ENCODE peak calls at places on chromosomes 4 and X, in seven cellular contexts. I is cardiac muscle cell; M is CD8-positive, alpha-beta memory T cell; Y is pancreas; P is CD4-positive, alpha-beta memory T cell; A is tibial artery; H is mesendoderm. L is an unnamed sample.

GRCh38 chr4:23036503-23036902 is 343.8 kb downstream of the GBA3 start:
- DNase-seq in I (no peak), M (no peak), Y (no peak), P (no peak), A (no peak), H (no peak), L (no peak)

GRCh38 chr4:117514779-117515178 is 429.4 kb upstream of the TRAM1L1 start:
- DNase-seq in I (no peak), M (no peak), Y (no peak), P (no peak), A (no peak), H (peak; percentile 59), L (no peak)

GRCh38 chr4:152417648-152418047 is 118.2 kb downstream of the FBXW7 start:
- DNase-seq in I (no peak), M (no peak), Y (no peak), P (no peak), A (no peak), H (peak; percentile 42), L (no peak)

GRCh38 chr4:172270421-172270820 is 457.2 kb downstream of the GALNTL6 start:
- DNase-seq in I (no peak), M (no peak), Y (no peak), P (no peak), A (no peak), H (no peak), L (no peak)

GRCh38 chrX:69025802-69026301 is 139.4 kb downstream of the PJA1 start:
- DNase-seq in I (peak; percentile 49), M (no peak), Y (no peak), P (no peak), A (no peak), H (no peak), L (no peak)

GRCh38 chr4:15836362-15836761 is 58.2 kb downstream of the CD38 start:
- DNase-seq in I (no peak), M (no peak), Y (no peak), P (no peak), A (no peak), H (peak; percentile 33), L (no peak)

GRCh38 chr4:128454281-128455075 is 166.9 kb upstream of the PGRMC2 start:
- DNase-seq in I (peak; percentile 96), M (peak; percentile 69), Y (peak; percentile 68), P (peak; percentile 45), A (peak; percentile 92), H (peak; percentile 95), L (peak; percentile 81)

GRCh38 chrX:63657821-63658220 is 127.2 kb downstream of the ARHGEF9 start:
- DNase-seq in I (peak; percentile 86), M (no peak), Y (no peak), P (no peak), A (peak; percentile 88), H (peak; percentile 42), L (peak; percentile 70)

GRCh38 chr4:7190668-7191545 is 1.4 kb upstream of the SORCS2 start:
- DNase-seq in I (no peak), M (no peak), Y (no peak), P (no peak), A (peak; percentile 55), H (no peak), L (no peak)

GRCh38 chr4:84877051-84877833 is 89.2 kb downstream of the WDFY3 start:
- DNase-seq in I (peak; percentile 29), M (no peak), Y (no peak), P (no peak), A (no peak), H (peak; percentile 53), L (no peak)

GRCh38 chr4:113355550-113356371 is 306.3 kb downstream of the ANK2 start:
- DNase-seq in I (peak; percentile 94), M (peak; percentile 78), Y (no peak), P (peak; percentile 60), A (no peak), H (peak; percentile 56), L (peak; percentile 48)

GRCh38 chrX:56233682-56234081 is 1.5 kb downstream of the KLF8 start:
- DNase-seq in I (peak; percentile 38), M (no peak), Y (peak; percentile 32), P (no peak), A (peak; percentile 88), H (peak; percentile 92), L (peak; percentile 75)

GRCh38 chr4:5033266-5033945 is 14.1 kb upstream of the CYTL1 start:
- DNase-seq in I (peak; percentile 41), M (no peak), Y (no peak), P (no peak), A (peak; percentile 74), H (no peak), L (peak; percentile 64)

GRCh38 chr4:102503301-102503746 is 2.2 kb downstream of the NFKB1 start:
- DNase-seq in I (no peak), M (no peak), Y (no peak), P (peak; percentile 31), A (no peak), H (no peak), L (no peak)

GRCh38 chrX:3181846-3182245 is 140.6 kb downstream of the ARSF start:
- DNase-seq in I (peak; percentile 25), M (no peak), Y (no peak), P (no peak), A (no peak), H (no peak), L (no peak)

GRCh38 chrX:3177851-3178250 is 136.6 kb downstream of the ARSF start:
- DNase-seq in I (peak; percentile 16), M (no peak), Y (no peak), P (no peak), A (no peak), H (no peak), L (no peak)

GRCh38 chrX:3178329-3178728 is 137.1 kb downstream of the ARSF start:
- DNase-seq in I (no peak), M (no peak), Y (no peak), P (no peak), A (no peak), H (no peak), L (no peak)

GRCh38 chrX:3175659-3176438 is 134.6 kb downstream of the ARSF start:
- DNase-seq in I (peak; percentile 50), M (no peak), Y (no peak), P (no peak), A (no peak), H (no peak), L (no peak)

DNA sequence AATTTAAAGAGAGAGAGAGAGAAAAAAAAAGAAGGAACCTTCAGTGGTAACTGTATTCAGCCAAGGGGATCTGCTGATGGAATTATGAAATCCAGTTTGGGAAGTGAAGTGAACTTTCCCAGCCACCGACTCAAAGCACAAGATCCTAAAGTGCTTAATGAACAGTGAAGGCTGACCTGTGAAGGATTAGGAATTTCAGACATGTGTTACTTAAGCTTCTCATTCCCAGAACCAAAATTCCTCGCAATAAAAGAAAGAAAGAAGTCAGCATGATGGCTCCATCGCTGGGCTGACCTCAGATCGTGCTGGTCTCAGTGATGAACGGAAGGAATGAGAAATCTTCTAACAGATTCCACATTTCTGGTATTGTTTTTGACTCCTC is 135.2 kb downstream of the ARSF start:
- DNase-seq in I (peak; percentile 68), M (no peak), Y (no peak), P (no peak), A (no peak), H (peak; percentile 14), L (no peak)
- H3K27ac ChIP-seq in I (no peak overlapping the region), M (no peak overlapping the region), Y (no peak overlapping the region), P (no peak overlapping the region), A (no peak overlapping the region), H (no peak overlapping the region), L (no peak overlapping the region)

GRCh38 chr4:8724436-8725070 is 132.0 kb downstream of the CPZ start:
- DNase-seq in I (no peak), M (no peak), Y (no peak), P (no peak), A (peak; percentile 43), H (no peak), L (no peak)

GRCh38 chr4:8726344-8726851 is 133.8 kb downstream of the CPZ start:
- DNase-seq in I (no peak), M (no peak), Y (no peak), P (no peak), A (no peak), H (peak; percentile 8), L (no peak)

GRCh38 chr4:8727131-8727530 is 134.6 kb downstream of the CPZ start:
- DNase-seq in I (no peak), M (no peak), Y (no peak), P (no peak), A (no peak), H (no peak), L (no peak)

GRCh38 chr4:8725071-8725841 is 132.7 kb downstream of the CPZ start:
- DNase-seq in I (no peak), M (no peak), Y (no peak), P (no peak), A (peak; percentile 57), H (peak; percentile 9), L (no peak)

DNA sequence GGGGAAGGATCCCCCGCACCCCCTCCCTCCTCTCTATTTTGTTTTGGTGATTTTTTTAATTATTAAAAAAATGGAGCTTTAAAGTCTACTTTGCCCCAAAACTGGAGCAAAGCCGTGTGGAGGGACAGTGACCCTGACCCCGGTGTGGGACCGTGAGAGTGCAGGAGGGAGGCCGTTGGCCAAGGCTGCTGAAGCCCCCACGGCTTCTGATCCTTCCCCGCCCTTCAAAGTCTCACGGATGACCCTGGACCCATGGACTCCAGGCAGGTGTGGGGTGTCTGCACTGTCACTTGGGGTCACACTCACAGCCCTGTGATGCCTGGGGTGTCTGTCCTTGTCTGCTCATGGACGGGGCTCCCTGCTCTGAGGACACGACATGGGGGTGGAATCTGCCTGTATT is 133.3 kb downstream of the CPZ start:
- DNase-seq in I (no peak), M (no peak), Y (no peak), P (no peak), A (no peak), H (no peak), L (no peak)
- H3K4me3 ChIP-seq in I (no peak overlapping the region), M (no peak overlapping the region), Y (no peak overlapping the region), P (no peak overlapping the region), A (no peak overlapping the region), H (no peak overlapping the region), L (no peak overlapping the region)

GRCh38 chr4:98903963-98904362 is 25.0 kb downstream of the EIF4E start:
- DNase-seq in I (no peak), M (no peak), Y (no peak), P (no peak), A (no peak), H (no peak), L (no peak)
- H3K4me1 ChIP-seq in I (peaks cover 11% of the 10 kb centered on the region), M (peaks cover 33% of the 10 kb centered on the region), Y (peaks cover 12% of the 10 kb centered on the region), P (peaks cover 40% of the 10 kb centered on the region), A (no peaks in the 10 kb centered on the region), H (no peaks in the 10 kb centered on the region), L (peaks cover 5% of the 10 kb centered on the region)

GRCh38 chr4:72311291-72311690 is 257.7 kb downstream of the ADAMTS3 start:
- DNase-seq in I (no peak), M (no peak), Y (no peak), P (no peak), A (no peak), H (no peak), L (no peak)
- H3K27ac ChIP-seq in I (no peak overlapping the region), M (no peak overlapping the region), Y (no peak overlapping the region), P (no peak overlapping the region), A (peak overlapping the region; percentile 60), H (no peak overlapping the region), L (no peak overlapping the region)

L was measured in right cardiac atrium.